ENCODE peak calls at places on chromosome 16, in six cellular contexts. One of them, this sample, is unnamed.

GRCh38 chr16:52293209-52293608 is 253.7 kb downstream of the TOX3 start:
- DNase-seq in ascending aorta: no peak
- DNase-seq in AG10803: no peak
- DNase-seq in AG09319: no peak
- DNase-seq in progenitor cell of endocrine pancreas: no peak
- DNase-seq in endothelial cell of umbilical vein: no peak
- DNase-seq in this sample: no peak

GRCh38 chr16:31181102-31181830 is 1.3 kb downstream of the FUS start:
- DNase-seq in ascending aorta: no peak
- DNase-seq in AG10803: no peak
- DNase-seq in AG09319: no peak
- DNase-seq in endothelial cell of umbilical vein: peak; percentile 29
- DNase-seq in progenitor cell of endocrine pancreas: no peak
- DNase-seq in this sample: peak; percentile 29

GRCh38 chr16:4344659-4345438 is 6.3 kb downstream of the PAM16 start:
- DNase-seq in endothelial cell of umbilical vein: no peak
- DNase-seq in ascending aorta: no peak
- DNase-seq in progenitor cell of endocrine pancreas: no peak
- DNase-seq in AG09319: no peak
- DNase-seq in AG10803: no peak
- DNase-seq in this sample: no peak

GRCh38 chr16:11700264-11701029 is 32.2 kb downstream of the SNN start:
- DNase-seq in AG10803: no peak
- DNase-seq in ascending aorta: no peak
- DNase-seq in progenitor cell of endocrine pancreas: no peak
- DNase-seq in endothelial cell of umbilical vein: no peak
- DNase-seq in AG09319: no peak
- DNase-seq in this sample: no peak

GRCh38 chr16:17724242-17724898 is 253.6 kb upstream of the XYLT1 start:
- DNase-seq in progenitor cell of endocrine pancreas: no peak
- DNase-seq in AG10803: peak; percentile 14
- DNase-seq in ascending aorta: no peak
- DNase-seq in AG09319: peak; percentile 23
- DNase-seq in endothelial cell of umbilical vein: no peak
- DNase-seq in this sample: no peak

GRCh38 chr16:27177031-27177774 is 26.1 kb upstream of the KDM8 start:
- DNase-seq in AG09319: peak; percentile 43
- DNase-seq in progenitor cell of endocrine pancreas: no peak
- DNase-seq in ascending aorta: no peak
- DNase-seq in endothelial cell of umbilical vein: peak; percentile 52
- DNase-seq in AG10803: peak; percentile 80
- DNase-seq in this sample: no peak

GRCh38 chr16:28999577-28999976 is 14.7 kb downstream of the LAT start:
- DNase-seq in progenitor cell of endocrine pancreas: no peak
- DNase-seq in AG09319: no peak
- DNase-seq in AG10803: no peak
- DNase-seq in endothelial cell of umbilical vein: no peak
- DNase-seq in ascending aorta: no peak
- DNase-seq in this sample: no peak

GRCh38 chr16:9370071-9370491 is 278.6 kb downstream of the HAPSTR1 start:
- DNase-seq in AG10803: no peak
- DNase-seq in ascending aorta: no peak
- DNase-seq in AG09319: no peak
- DNase-seq in progenitor cell of endocrine pancreas: no peak
- DNase-seq in endothelial cell of umbilical vein: no peak
- DNase-seq in this sample: no peak

GRCh38 chr16:80437707-80438106 is 103.1 kb upstream of the DYNLRB2 start:
- DNase-seq in AG10803: no peak
- DNase-seq in progenitor cell of endocrine pancreas: no peak
- DNase-seq in ascending aorta: no peak
- DNase-seq in endothelial cell of umbilical vein: no peak
- DNase-seq in AG09319: no peak
- DNase-seq in this sample: no peak

GRCh38 chr16:89017956-89018604 is 41.1 kb upstream of the CBFA2T3 start:
- DNase-seq in AG09319: no peak
- DNase-seq in AG10803: peak; percentile 64
- DNase-seq in progenitor cell of endocrine pancreas: no peak
- DNase-seq in ascending aorta: no peak
- DNase-seq in endothelial cell of umbilical vein: no peak
- DNase-seq in this sample: no peak

GRCh38 chr16:89112377-89113151 is 18.9 kb downstream of the ACSF3 start:
- DNase-seq in AG09319: no peak
- DNase-seq in endothelial cell of umbilical vein: no peak
- DNase-seq in ascending aorta: no peak
- DNase-seq in AG10803: no peak
- DNase-seq in progenitor cell of endocrine pancreas: no peak
- DNase-seq in this sample: no peak

GRCh38 chr16:70689970-70690905 is 4.4 kb upstream of the MTSS2 start:
- DNase-seq in progenitor cell of endocrine pancreas: no peak
- DNase-seq in endothelial cell of umbilical vein: no peak
- DNase-seq in ascending aorta: no peak
- DNase-seq in AG09319: no peak
- DNase-seq in AG10803: no peak
- DNase-seq in this sample: no peak

GRCh38 chr16:19088341-19088916 is 21.0 kb downstream of the COQ7 start:
- DNase-seq in AG10803: no peak
- DNase-seq in endothelial cell of umbilical vein: peak; percentile 64
- DNase-seq in progenitor cell of endocrine pancreas: no peak
- DNase-seq in ascending aorta: peak; percentile 4
- DNase-seq in AG09319: no peak
- DNase-seq in this sample: no peak

GRCh38 chr16:27960619-27961295 is 102.8 kb downstream of the GSG1L start:
- DNase-seq in endothelial cell of umbilical vein: no peak
- DNase-seq in AG10803: no peak
- DNase-seq in progenitor cell of endocrine pancreas: no peak
- DNase-seq in ascending aorta: peak; percentile 49
- DNase-seq in AG09319: no peak
- DNase-seq in this sample: no peak

GRCh38 chr16:70805380-70805779 is 4.4 kb upstream of the VAC14 start:
- DNase-seq in ascending aorta: no peak
- DNase-seq in endothelial cell of umbilical vein: no peak
- DNase-seq in AG09319: no peak
- DNase-seq in progenitor cell of endocrine pancreas: no peak
- DNase-seq in AG10803: no peak
- DNase-seq in this sample: no peak

GRCh38 chr16:11716330-11716729 is 26.3 kb downstream of the TXNDC11 start:
- DNase-seq in AG10803: no peak
- DNase-seq in AG09319: no peak
- DNase-seq in endothelial cell of umbilical vein: no peak
- DNase-seq in ascending aorta: no peak
- DNase-seq in progenitor cell of endocrine pancreas: no peak
- DNase-seq in this sample: no peak

GRCh38 chr16:5036228-5037156 is 2.8 kb upstream of the NAGPA start:
- DNase-seq in ascending aorta: no peak
- DNase-seq in AG10803: no peak
- DNase-seq in AG09319: no peak
- DNase-seq in progenitor cell of endocrine pancreas: no peak
- DNase-seq in endothelial cell of umbilical vein: no peak
- DNase-seq in this sample: no peak

GRCh38 chr16:88681084-88681680 is 5.1 kb downstream of the SNAI3 start:
- DNase-seq in ascending aorta: no peak
- DNase-seq in AG09319: no peak
- DNase-seq in progenitor cell of endocrine pancreas: no peak
- DNase-seq in endothelial cell of umbilical vein: no peak
- DNase-seq in AG10803: no peak
- DNase-seq in this sample: peak; percentile 90

GRCh38 chr16:89265647-89266046 is 48.1 kb downstream of the ZNF778 start:
- DNase-seq in ascending aorta: no peak
- DNase-seq in progenitor cell of endocrine pancreas: no peak
- DNase-seq in AG09319: no peak
- DNase-seq in AG10803: no peak
- DNase-seq in endothelial cell of umbilical vein: no peak
- DNase-seq in this sample: no peak

GRCh38 chr16:31093132-31093703 is 1.4 kb downstream of the VKORC1 start:
- DNase-seq in progenitor cell of endocrine pancreas: no peak
- DNase-seq in ascending aorta: no peak
- DNase-seq in AG10803: peak; percentile 31
- DNase-seq in AG09319: no peak
- DNase-seq in endothelial cell of umbilical vein: no peak
- DNase-seq in this sample: peak; percentile 30

GRCh38 chr16:19844945-19845641 is 39.6 kb downstream of the GPRC5B start:
- DNase-seq in ascending aorta: no peak
- DNase-seq in endothelial cell of umbilical vein: no peak
- DNase-seq in AG10803: peak; percentile 90
- DNase-seq in progenitor cell of endocrine pancreas: no peak
- DNase-seq in AG09319: peak; percentile 44
- DNase-seq in this sample: no peak

GRCh38 chr16:66933776-66934137 is 445 bp downstream of the CIAO2B start:
- DNase-seq in ascending aorta: no peak
- DNase-seq in AG09319: no peak
- DNase-seq in progenitor cell of endocrine pancreas: no peak
- DNase-seq in AG10803: no peak
- DNase-seq in endothelial cell of umbilical vein: no peak
- DNase-seq in this sample: no peak

GRCh38 chr16:87216824-87217205 is 100.4 kb downstream of the C16orf95 start:
- DNase-seq in endothelial cell of umbilical vein: peak; percentile 28
- DNase-seq in AG10803: no peak
- DNase-seq in progenitor cell of endocrine pancreas: no peak
- DNase-seq in AG09319: no peak
- DNase-seq in ascending aorta: no peak
- DNase-seq in this sample: no peak

GRCh38 chr16:3609895-3610697 is 1.3 kb downstream of the SLX4 start:
- DNase-seq in AG10803: no peak
- DNase-seq in endothelial cell of umbilical vein: no peak
- DNase-seq in AG09319: no peak
- DNase-seq in ascending aorta: peak; percentile 60
- DNase-seq in progenitor cell of endocrine pancreas: no peak
- DNase-seq in this sample: no peak

GRCh38 chr16:66858740-66859396 is 14.7 kb downstream of the CA7 start:
- DNase-seq in ascending aorta: no peak
- DNase-seq in AG09319: no peak
- DNase-seq in progenitor cell of endocrine pancreas: no peak
- DNase-seq in endothelial cell of umbilical vein: peak; percentile 72
- DNase-seq in AG10803: peak; percentile 50
- DNase-seq in this sample: peak; percentile 72

GRCh38 chr16:495127-495748 is 32.3 kb upstream of the CAPN15 start:
- DNase-seq in AG10803: peak; percentile 22
- DNase-seq in progenitor cell of endocrine pancreas: no peak
- DNase-seq in ascending aorta: no peak
- DNase-seq in AG09319: no peak
- DNase-seq in endothelial cell of umbilical vein: peak; percentile 49
- DNase-seq in this sample: peak; percentile 70
- TF ChIP-seq CTCF in AG10803: peak; percentile 54
- TF ChIP-seq CTCF in progenitor cell of endocrine pancreas: peak; percentile 40
- TF ChIP-seq CTCF in ascending aorta: no peak
- TF ChIP-seq CTCF in AG09319: peak; percentile 47
- TF ChIP-seq CTCF in endothelial cell of umbilical vein: peak; percentile 49
- TF ChIP-seq CTCF in this sample: peak; percentile 64

GRCh38 chr16:84159006-84159405 is 13.9 kb downstream of the DNAAF1 start:
- DNase-seq in progenitor cell of endocrine pancreas: no peak
- DNase-seq in endothelial cell of umbilical vein: no peak
- DNase-seq in ascending aorta: no peak
- DNase-seq in AG09319: no peak
- DNase-seq in AG10803: no peak
- DNase-seq in this sample: no peak

GRCh38 chr16:84153660-84154214 is 8.6 kb downstream of the DNAAF1 start:
- DNase-seq in progenitor cell of endocrine pancreas: no peak
- DNase-seq in endothelial cell of umbilical vein: no peak
- DNase-seq in ascending aorta: no peak
- DNase-seq in AG10803: no peak
- DNase-seq in AG09319: no peak
- DNase-seq in this sample: no peak

GRCh38 chr16:84158455-84158854 is 13.3 kb downstream of the DNAAF1 start:
- DNase-seq in AG09319: no peak
- DNase-seq in AG10803: no peak
- DNase-seq in endothelial cell of umbilical vein: no peak
- DNase-seq in ascending aorta: no peak
- DNase-seq in progenitor cell of endocrine pancreas: no peak
- DNase-seq in this sample: no peak

GRCh38 chr16:84155226-84155625 is 10.1 kb downstream of the DNAAF1 start:
- DNase-seq in endothelial cell of umbilical vein: no peak
- DNase-seq in ascending aorta: no peak
- DNase-seq in AG09319: no peak
- DNase-seq in AG10803: no peak
- DNase-seq in progenitor cell of endocrine pancreas: no peak
- DNase-seq in this sample: no peak

GRCh38 chr16:84156342-84156784 is 11.3 kb downstream of the DNAAF1 start:
- DNase-seq in ascending aorta: no peak
- DNase-seq in AG10803: peak; percentile 29
- DNase-seq in AG09319: no peak
- DNase-seq in endothelial cell of umbilical vein: no peak
- DNase-seq in progenitor cell of endocrine pancreas: no peak
- DNase-seq in this sample: peak; percentile 39
- TF ChIP-seq CTCF in ascending aorta: no peak
- TF ChIP-seq CTCF in AG10803: peak; percentile 34
- TF ChIP-seq CTCF in AG09319: no peak
- TF ChIP-seq CTCF in endothelial cell of umbilical vein: no peak
- TF ChIP-seq CTCF in progenitor cell of endocrine pancreas: no peak
- TF ChIP-seq CTCF in this sample: no peak

GRCh38 chr16:56851671-56852400 is 13.2 kb upstream of the SLC12A3 start:
- DNase-seq in endothelial cell of umbilical vein: peak; percentile 22
- DNase-seq in ascending aorta: no peak
- DNase-seq in AG09319: no peak
- DNase-seq in progenitor cell of endocrine pancreas: no peak
- DNase-seq in AG10803: peak; percentile 43
- DNase-seq in this sample: no peak
- TF ChIP-seq CTCF in endothelial cell of umbilical vein: peak; percentile 34
- TF ChIP-seq CTCF in ascending aorta: no peak
- TF ChIP-seq CTCF in AG09319: peak; percentile 65
- TF ChIP-seq CTCF in progenitor cell of endocrine pancreas: peak; percentile 53
- TF ChIP-seq CTCF in AG10803: peak; percentile 70
- TF ChIP-seq CTCF in this sample: peak; percentile 23

GRCh38 chr16:25605381-25605780 is 86.4 kb upstream of the HS3ST4 start:
- DNase-seq in endothelial cell of umbilical vein: no peak
- DNase-seq in AG09319: no peak
- DNase-seq in ascending aorta: no peak
- DNase-seq in AG10803: no peak
- DNase-seq in progenitor cell of endocrine pancreas: no peak
- DNase-seq in this sample: no peak

GRCh38 chr16:25608002-25608401 is 83.8 kb upstream of the HS3ST4 start:
- DNase-seq in progenitor cell of endocrine pancreas: no peak
- DNase-seq in AG09319: no peak
- DNase-seq in AG10803: no peak
- DNase-seq in endothelial cell of umbilical vein: no peak
- DNase-seq in ascending aorta: no peak
- DNase-seq in this sample: no peak

DNA sequence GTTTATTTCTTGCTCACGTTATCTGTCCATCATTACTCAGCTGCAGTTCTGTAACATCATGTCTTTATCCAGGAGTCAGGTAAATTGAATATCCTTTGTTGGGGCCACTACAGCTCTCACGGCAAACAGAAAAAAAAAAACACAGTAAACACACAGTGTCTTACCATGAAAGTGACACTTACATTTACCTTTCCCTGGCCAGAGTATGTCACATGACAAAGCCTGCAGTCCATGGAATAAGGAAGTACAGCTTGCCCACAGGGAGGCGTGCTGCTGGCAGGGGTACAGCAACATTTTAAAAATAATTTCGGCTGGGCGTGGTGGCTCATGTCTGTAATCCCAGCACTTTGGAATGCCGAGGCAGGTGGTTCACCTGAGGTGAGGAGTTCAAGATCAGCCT is 85.7 kb upstream of the HS3ST4 start:
- DNase-seq in endothelial cell of umbilical vein: no peak
- DNase-seq in progenitor cell of endocrine pancreas: no peak
- DNase-seq in ascending aorta: no peak
- DNase-seq in AG10803: no peak
- DNase-seq in AG09319: no peak
- DNase-seq in this sample: no peak
- TF ChIP-seq CTCF in endothelial cell of umbilical vein: no peak
- TF ChIP-seq CTCF in progenitor cell of endocrine pancreas: no peak
- TF ChIP-seq CTCF in ascending aorta: no peak
- TF ChIP-seq CTCF in AG10803: no peak
- TF ChIP-seq CTCF in AG09319: no peak
- TF ChIP-seq CTCF in this sample: no peak

This sample was measured in Calu3.